ENCODE peak calls at places on chromosomes 11 and 22, in ten cellular contexts. E is mucosa of descending colon, V is astrocyte of the spinal cord, I is kidney, U is psoas muscle, A is endothelial cell of umbilical vein, J is IMR-90, X is bronchial epithelial cell, O is mammary epithelial cell, L is BJ. P is an unnamed sample.

GRCh38 chr22:36977401-36977861 is 41.8 kb downstream of the TST start:
- DNase-seq in E (peak; percentile 86), V (peak; percentile 12), I (peak; percentile 87), U (peak; percentile 45), A (peak; percentile 19), J (peak; percentile 9), X (peak; percentile 8), O (no peak), L (no peak), P (no peak)

GRCh38 chr11:129374993-129375721 is 491 bp upstream of the BARX2 start:
- DNase-seq in E (peak; percentile 79), V (peak; percentile 25), I (peak; percentile 80), U (peak; percentile 66), A (peak; percentile 9), J (no peak), X (peak; percentile 45), O (peak; percentile 37), L (no peak), P (no peak)

GRCh38 chr11:67273260-67273990 is 7.2 kb downstream of the GRK2 start:
- DNase-seq in E (no peak), V (no peak), I (peak; percentile 80), U (no peak), A (no peak), J (no peak), X (no peak), O (no peak), L (no peak), P (no peak)

GRCh38 chr11:75346912-75347647 is 4.4 kb downstream of the ARRB1 start:
- DNase-seq in E (no peak), V (no peak), I (peak; percentile 91), U (peak; percentile 68), A (peak; percentile 26), J (peak; percentile 49), X (no peak), O (no peak), L (no peak), P (no peak)

GRCh38 chr22:17120281-17120680 is 879 bp downstream of the TMEM121B start:
- DNase-seq in E (peak; percentile 59), V (peak; percentile 29), I (peak; percentile 83), U (peak; percentile 68), A (peak; percentile 31), J (peak; percentile 30), X (no peak), O (peak; percentile 28), L (no peak), P (no peak)

GRCh38 chr11:16737860-16738197 is 618 bp upstream of the C11orf58 start:
- DNase-seq in E (no peak), V (no peak), I (no peak), U (no peak), A (no peak), J (peak; percentile 4), X (no peak), O (no peak), L (no peak), P (no peak)

GRCh38 chr22:46149493-46149997 is 781 bp upstream of the PPARA start:
- DNase-seq in E (peak; percentile 80), V (peak; percentile 10), I (peak; percentile 91), U (peak; percentile 54), A (peak; percentile 8), J (no peak), X (no peak), O (no peak), L (no peak), P (no peak)

GRCh38 chr11:96149743-96150555 is 193.0 kb downstream of the MAML2 start:
- DNase-seq in E (no peak), V (peak; percentile 69), I (no peak), U (no peak), A (no peak), J (peak; percentile 95), X (peak; percentile 87), O (peak; percentile 61), L (peak; percentile 67), P (no peak)

GRCh38 chr11:19605500-19606371 is 106.9 kb upstream of the NAV2 start:
- DNase-seq in E (no peak), V (peak; percentile 81), I (no peak), U (no peak), A (no peak), J (peak; percentile 68), X (no peak), O (no peak), L (no peak), P (peak; percentile 70)

GRCh38 chr11:47342036-47342803 is 10.3 kb downstream of the MYBPC3 start:
- DNase-seq in E (no peak), V (no peak), I (peak; percentile 65), U (no peak), A (no peak), J (no peak), X (no peak), O (no peak), L (no peak), P (no peak)

GRCh38 chr11:113350646-113351045 is 36.3 kb downstream of the TTC12 start:
- DNase-seq in E (no peak), V (no peak), I (no peak), U (no peak), A (no peak), J (no peak), X (no peak), O (no peak), L (no peak), P (no peak)

GRCh38 chr11:396948-397548 is 3.0 kb downstream of the PKP3 start:
- DNase-seq in E (no peak), V (peak; percentile 66), I (peak; percentile 90), U (peak; percentile 53), A (peak; percentile 66), J (peak; percentile 36), X (no peak), O (no peak), L (no peak), P (no peak)

GRCh38 chr11:18384157-18384641 is 10.2 kb upstream of the LDHA start:
- DNase-seq in E (peak; percentile 90), V (peak; percentile 94), I (peak; percentile 82), U (peak; percentile 64), A (peak; percentile 69), J (peak; percentile 79), X (peak; percentile 79), O (peak; percentile 88), L (peak; percentile 96), P (peak; percentile 65)

GRCh38 chr11:18379201-18379600 is 15.2 kb upstream of the LDHA start:
- DNase-seq in E (no peak), V (no peak), I (no peak), U (no peak), A (no peak), J (no peak), X (no peak), O (no peak), L (no peak), P (no peak)

DNA sequence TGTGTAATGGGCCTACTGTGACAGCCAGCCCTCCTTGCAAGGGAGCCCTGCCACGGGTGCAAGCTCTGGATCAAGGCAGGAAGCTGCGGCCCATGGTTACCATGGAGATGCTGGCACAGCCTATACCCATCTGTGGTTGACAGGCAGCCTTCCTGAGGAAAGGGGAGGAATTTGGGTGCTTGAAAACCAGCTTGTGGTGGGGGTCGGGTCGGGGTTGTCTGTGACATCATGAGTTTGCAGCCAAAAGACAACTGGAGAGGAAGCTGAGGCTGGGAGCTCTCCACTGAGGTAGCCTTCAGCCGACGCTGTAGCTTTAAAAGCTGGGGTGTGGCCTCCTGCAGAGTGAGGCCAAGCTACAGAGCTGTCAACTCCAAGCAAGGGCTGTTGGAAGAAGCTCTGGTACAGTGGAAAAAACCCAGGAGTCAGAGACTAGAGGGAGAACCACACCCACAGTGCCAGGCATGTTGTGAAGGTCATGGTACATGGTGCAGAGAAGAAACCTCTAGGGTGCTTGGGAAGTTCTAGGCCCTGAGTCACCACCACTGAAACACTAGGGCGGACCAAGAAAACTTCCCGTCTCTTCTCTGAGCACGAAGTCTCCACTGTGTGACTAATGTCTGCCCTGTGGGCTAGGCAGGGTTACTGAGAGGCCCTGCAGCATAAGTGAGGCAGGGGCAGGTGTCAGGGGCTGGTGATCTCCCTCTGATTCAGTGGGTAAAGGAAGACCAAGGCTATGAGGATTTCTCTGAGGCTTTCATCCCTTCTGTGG is 10.8 kb upstream of the LDHA start:
- DNase-seq in E (peak; percentile 84), V (peak; percentile 97), I (peak; percentile 87), U (peak; percentile 82), A (peak; percentile 71), J (peak; percentile 96), X (peak; percentile 100), O (peak; percentile 100), L (peak; percentile 97), P (peak; percentile 90)
- TF ChIP-seq CTCF in E (no peak), V (no peak), I (no peak), U (no peak), A (no peak), J (no peak), X (no peak), O (no peak), L (no peak), P (no peak)

DNA sequence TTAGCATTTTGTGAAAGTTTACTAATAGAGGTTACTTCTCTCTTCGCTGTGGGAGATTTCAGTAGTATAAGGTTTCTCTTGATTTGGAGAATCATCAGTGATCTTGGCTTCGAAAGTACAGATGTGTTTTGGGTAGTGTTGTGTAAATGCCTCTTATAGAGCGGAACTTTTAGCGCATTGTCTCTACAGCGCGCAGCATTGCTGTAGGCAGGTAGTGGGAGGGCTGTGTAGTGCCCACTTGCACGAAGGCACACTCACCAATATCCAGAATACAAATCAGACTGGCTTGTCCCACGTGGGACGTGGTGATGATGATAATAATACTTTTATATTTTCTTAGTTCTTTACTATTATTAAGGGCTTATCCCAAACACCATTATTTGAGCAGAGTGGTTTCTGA is 51.4 kb downstream of the FAM83F start:
- DNase-seq in E (no peak), V (no peak), I (no peak), U (no peak), A (no peak), J (no peak), X (no peak), O (no peak), L (no peak), P (no peak)
- H3K4me3 ChIP-seq in E (no peak overlapping the region), V (no peak overlapping the region), I (peak overlapping the region; percentile 76), U (peak overlapping the region; percentile 88), A (no peak overlapping the region), J (no peak overlapping the region), X (no peak overlapping the region), O (peak overlapping the region; percentile 71), L (no peak overlapping the region), P (no peak overlapping the region)

DNA sequence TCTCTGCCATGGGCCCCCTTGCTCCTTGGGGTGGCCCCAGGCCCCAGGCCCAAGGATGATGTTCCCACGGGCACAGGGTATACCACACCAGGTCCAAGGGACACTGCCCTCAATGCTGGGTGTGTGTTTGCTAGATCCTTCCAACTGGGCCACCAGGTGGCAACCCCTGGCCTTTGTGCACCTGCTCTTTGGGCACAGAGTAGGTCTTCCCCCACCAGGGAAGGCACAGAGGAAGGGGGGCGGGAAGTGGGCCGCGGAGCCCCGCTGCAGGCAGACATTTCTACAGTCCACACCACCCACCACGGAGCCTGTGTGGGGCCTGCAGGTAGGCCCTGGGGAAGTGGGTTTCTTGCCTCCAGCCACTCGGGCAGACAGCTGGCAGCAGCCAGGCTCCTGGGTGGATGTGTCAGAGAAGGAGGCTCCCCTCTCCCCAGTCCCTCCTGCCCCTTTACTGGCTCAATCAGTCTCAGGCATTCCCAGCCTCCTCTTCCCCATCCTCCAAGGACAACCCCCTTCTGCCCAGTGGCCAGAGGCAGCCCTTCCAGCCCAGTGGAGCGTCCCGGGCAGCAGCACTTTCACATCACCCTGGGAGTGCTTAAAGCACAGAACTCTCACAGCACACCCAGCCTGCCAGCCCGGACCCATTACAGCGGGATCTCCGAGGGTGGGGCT is 21.6 kb downstream of the MAFF start:
- DNase-seq in E (no peak), V (no peak), I (no peak), U (no peak), A (no peak), J (no peak), X (no peak), O (no peak), L (no peak), P (no peak)
- TF ChIP-seq CTCF in E (no peak), V (no peak), I (peak; percentile 7), U (no peak), A (no peak), J (no peak), X (peak; percentile 20), O (peak; percentile 1), L (peak; percentile 6), P (no peak)

GRCh38 chr11:74171630-74172465 is 759 bp downstream of the PPME1 start:
- DNase-seq in E (peak; percentile 7), V (peak; percentile 5), I (no peak), U (no peak), A (peak; percentile 18), J (no peak), X (peak; percentile 10), O (peak; percentile 31), L (no peak), P (no peak)
- H3K4me3 ChIP-seq in E (peak overlapping the region; percentile 52), V (peak overlapping the region; percentile 96), I (peak overlapping the region; percentile 96), U (peak overlapping the region; percentile 90), A (peak overlapping the region; percentile 76), J (peak overlapping the region; percentile 70), X (peak overlapping the region; percentile 62), O (peak overlapping the region; percentile 91), L (peak overlapping the region; percentile 84), P (peak overlapping the region; percentile 94)

P was measured in AG04449.